ENCODE peak calls at places on chromosomes 2 and 18, in seven cellular contexts. One of them, this sample, is unnamed. For H3K27me3, the result is how much of the 10 kb centered on the place peaks cover.

GRCh38 chr2:234958746-234959395 is 7.1 kb downstream of the SH3BP4 start:
- DNase-seq in CD4-positive, alpha-beta T cell: no peak
- DNase-seq in ascending aorta: no peak
- DNase-seq in heart right ventricle: no peak
- DNase-seq in A673: no peak
- DNase-seq in IMR-90: no peak
- DNase-seq in stomach: no peak
- DNase-seq in this sample: peak

GRCh38 chr2:237091779-237092436 is 6.2 kb downstream of the COPS8 start:
- DNase-seq in stomach: no peak
- DNase-seq in heart right ventricle: no peak
- DNase-seq in ascending aorta: no peak
- DNase-seq in A673: no peak
- DNase-seq in CD4-positive, alpha-beta T cell: no peak
- DNase-seq in IMR-90: peak
- DNase-seq in this sample: no peak

GRCh38 chr2:41878726-41879366 is 169.0 kb upstream of the PKDCC start:
- DNase-seq in stomach: no peak
- DNase-seq in IMR-90: no peak
- DNase-seq in CD4-positive, alpha-beta T cell: no peak
- DNase-seq in heart right ventricle: no peak
- DNase-seq in A673: no peak
- DNase-seq in ascending aorta: no peak
- DNase-seq in this sample: no peak

GRCh38 chr2:60172801-60173200 is 380.7 kb downstream of the BCL11A start:
- DNase-seq in CD4-positive, alpha-beta T cell: no peak
- DNase-seq in A673: no peak
- DNase-seq in IMR-90: no peak
- DNase-seq in ascending aorta: no peak
- DNase-seq in stomach: no peak
- DNase-seq in heart right ventricle: no peak
- DNase-seq in this sample: no peak

GRCh38 chr2:103788875-103789715 is 1027.3 kb downstream of the TMEM182 start:
- DNase-seq in heart right ventricle: peak
- DNase-seq in stomach: no peak
- DNase-seq in A673: peak
- DNase-seq in ascending aorta: no peak
- DNase-seq in IMR-90: no peak
- DNase-seq in CD4-positive, alpha-beta T cell: no peak
- DNase-seq in this sample: peak

GRCh38 chr2:241545113-241545512 is 13.4 kb upstream of the BOK start:
- DNase-seq in IMR-90: peak
- DNase-seq in stomach: no peak
- DNase-seq in CD4-positive, alpha-beta T cell: no peak
- DNase-seq in A673: peak
- DNase-seq in heart right ventricle: no peak
- DNase-seq in ascending aorta: no peak
- DNase-seq in this sample: no peak

GRCh38 chr2:147045113-147045512 is 799.7 kb upstream of the ACVR2A start:
- DNase-seq in IMR-90: peak
- DNase-seq in ascending aorta: no peak
- DNase-seq in stomach: peak
- DNase-seq in heart right ventricle: peak
- DNase-seq in CD4-positive, alpha-beta T cell: peak
- DNase-seq in A673: peak
- DNase-seq in this sample: no peak

GRCh38 chr2:239979243-239980023 is 45.7 kb downstream of the NDUFA10 start:
- DNase-seq in ascending aorta: no peak
- DNase-seq in stomach: no peak
- DNase-seq in IMR-90: no peak
- DNase-seq in heart right ventricle: no peak
- DNase-seq in CD4-positive, alpha-beta T cell: no peak
- DNase-seq in A673: no peak
- DNase-seq in this sample: peak

GRCh38 chr2:135607561-135607960 is 76.3 kb downstream of the R3HDM1 start:
- DNase-seq in A673: no peak
- DNase-seq in heart right ventricle: no peak
- DNase-seq in CD4-positive, alpha-beta T cell: no peak
- DNase-seq in IMR-90: peak
- DNase-seq in ascending aorta: no peak
- DNase-seq in stomach: no peak
- DNase-seq in this sample: no peak

GRCh38 chr2:240186191-240186725 is 45.8 kb upstream of the OTOS start:
- DNase-seq in CD4-positive, alpha-beta T cell: no peak
- DNase-seq in heart right ventricle: no peak
- DNase-seq in stomach: no peak
- DNase-seq in A673: no peak
- DNase-seq in IMR-90: no peak
- DNase-seq in ascending aorta: no peak
- DNase-seq in this sample: no peak

GRCh38 chr18:26133652-26134051 is at the start of gene PSMA8:
- DNase-seq in IMR-90: no peak
- DNase-seq in heart right ventricle: peak
- DNase-seq in CD4-positive, alpha-beta T cell: peak
- DNase-seq in A673: peak
- DNase-seq in ascending aorta: no peak
- DNase-seq in stomach: no peak
- DNase-seq in this sample: no peak

GRCh38 chr2:237669628-237670351 is 42.4 kb downstream of the LRRFIP1 start:
- DNase-seq in ascending aorta: no peak
- DNase-seq in stomach: no peak
- DNase-seq in CD4-positive, alpha-beta T cell: no peak
- DNase-seq in IMR-90: peak
- DNase-seq in heart right ventricle: peak
- DNase-seq in A673: peak
- DNase-seq in this sample: no peak

GRCh38 chr2:81706856-81707255 is 1402.3 kb upstream of the LRRTM1 start:
- DNase-seq in ascending aorta: no peak
- DNase-seq in CD4-positive, alpha-beta T cell: no peak
- DNase-seq in heart right ventricle: no peak
- DNase-seq in A673: no peak
- DNase-seq in stomach: no peak
- DNase-seq in IMR-90: no peak
- DNase-seq in this sample: no peak

DNA sequence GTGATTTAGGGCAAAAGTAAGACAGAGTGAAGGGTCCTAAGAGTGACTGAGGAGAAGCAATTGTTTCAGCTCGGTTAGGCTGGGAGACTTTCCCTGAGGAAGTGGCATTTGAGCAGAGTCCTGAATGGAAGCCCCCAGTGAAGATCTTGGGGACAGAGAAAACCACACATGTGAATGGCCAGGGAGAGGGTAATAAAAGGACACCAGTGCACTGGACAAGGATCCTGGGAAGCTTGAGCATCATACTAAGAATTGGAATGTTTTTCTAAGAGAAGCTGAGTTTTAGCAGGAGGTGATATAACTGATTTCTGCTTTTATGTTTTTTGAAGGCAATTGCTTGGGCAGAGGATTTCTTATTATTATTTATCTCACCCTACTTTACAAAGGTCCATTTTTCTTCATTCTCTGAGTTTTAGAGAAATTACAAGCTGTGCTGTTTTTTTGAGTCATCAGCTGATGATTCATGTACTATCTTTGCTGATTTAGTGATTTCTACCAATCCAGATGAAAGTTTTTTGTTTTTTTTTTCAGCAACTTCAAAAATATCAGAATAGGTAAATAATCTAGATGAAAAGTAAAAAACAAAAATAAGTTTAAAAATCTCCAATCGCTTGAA is 43.5 kb downstream of the MFSD6 start:
- DNase-seq in A673: no peak
- DNase-seq in heart right ventricle: no peak
- DNase-seq in stomach: no peak
- DNase-seq in IMR-90: peak
- DNase-seq in ascending aorta: no peak
- DNase-seq in CD4-positive, alpha-beta T cell: no peak
- DNase-seq in this sample: no peak
- H3K27ac ChIP-seq in A673: no peak
- H3K27ac ChIP-seq in heart right ventricle: no peak
- H3K27ac ChIP-seq in stomach: no peak
- H3K27ac ChIP-seq in IMR-90: no peak
- H3K27ac ChIP-seq in ascending aorta: no peak
- H3K27ac ChIP-seq in CD4-positive, alpha-beta T cell: no peak
- H3K27ac ChIP-seq in this sample: peak

GRCh38 chr2:11532434-11533055 is 1.3 kb upstream of the GREB1 start:
- DNase-seq in CD4-positive, alpha-beta T cell: no peak
- DNase-seq in ascending aorta: no peak
- DNase-seq in A673: no peak
- DNase-seq in IMR-90: peak
- DNase-seq in heart right ventricle: no peak
- DNase-seq in stomach: no peak
- DNase-seq in this sample: no peak

GRCh38 chr2:11535899-11536344 is 2.1 kb downstream of the GREB1 start:
- DNase-seq in stomach: no peak
- DNase-seq in CD4-positive, alpha-beta T cell: no peak
- DNase-seq in heart right ventricle: no peak
- DNase-seq in IMR-90: no peak
- DNase-seq in A673: no peak
- DNase-seq in ascending aorta: no peak
- DNase-seq in this sample: no peak

GRCh38 chr2:11534078-11534745 is 367 bp downstream of the GREB1 start:
- DNase-seq in heart right ventricle: no peak
- DNase-seq in ascending aorta: no peak
- DNase-seq in IMR-90: no peak
- DNase-seq in CD4-positive, alpha-beta T cell: no peak
- DNase-seq in A673: no peak
- DNase-seq in stomach: no peak
- DNase-seq in this sample: no peak

GRCh38 chr2:11533278-11534077 is at the start of gene GREB1:
- DNase-seq in ascending aorta: no peak
- DNase-seq in stomach: no peak
- DNase-seq in A673: no peak
- DNase-seq in CD4-positive, alpha-beta T cell: no peak
- DNase-seq in heart right ventricle: no peak
- DNase-seq in IMR-90: no peak
- DNase-seq in this sample: no peak

DNA sequence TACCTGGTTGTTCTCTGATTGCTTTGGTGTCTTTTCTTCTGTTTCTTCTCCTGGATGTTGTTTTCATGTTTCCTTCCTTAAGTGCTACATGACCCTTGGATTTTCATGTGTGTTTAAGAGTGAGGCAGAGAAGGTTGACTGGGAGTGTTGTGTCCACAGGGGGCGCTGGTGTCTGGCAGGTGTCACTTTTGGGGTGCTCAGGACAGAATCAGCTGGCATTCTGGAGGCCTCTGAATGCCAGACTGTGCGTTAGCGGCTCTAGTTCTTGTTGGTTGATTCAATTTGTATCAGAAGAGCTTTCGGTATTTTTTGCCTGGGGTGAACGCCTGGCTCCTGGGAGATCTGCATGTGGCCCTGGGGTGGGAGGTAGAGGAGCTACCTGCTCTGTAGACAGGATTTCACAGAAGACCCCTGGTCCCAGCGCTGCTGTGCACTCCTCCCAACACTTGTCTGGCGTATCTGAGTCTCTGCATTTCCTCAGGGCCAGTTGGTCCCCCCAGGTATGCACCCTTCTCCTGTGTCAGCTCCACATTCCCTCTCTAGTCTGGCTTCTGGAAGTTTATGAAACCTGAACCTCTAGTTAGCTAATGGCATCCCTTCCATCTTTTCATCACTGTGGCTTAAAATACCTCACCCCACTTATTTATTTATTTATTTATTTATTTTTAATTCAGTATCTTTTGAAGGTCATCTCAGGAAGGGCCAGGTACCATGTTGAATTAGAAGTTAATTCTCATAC is 1.1 kb downstream of the GREB1 start:
- DNase-seq in A673: no peak
- DNase-seq in CD4-positive, alpha-beta T cell: no peak
- DNase-seq in ascending aorta: no peak
- DNase-seq in IMR-90: no peak
- DNase-seq in heart right ventricle: no peak
- DNase-seq in stomach: no peak
- DNase-seq in this sample: no peak
- TF ChIP-seq CTCF in A673: peak
- TF ChIP-seq CTCF in CD4-positive, alpha-beta T cell: no peak
- TF ChIP-seq CTCF in ascending aorta: no peak
- TF ChIP-seq CTCF in IMR-90: no peak
- TF ChIP-seq CTCF in heart right ventricle: no peak
- TF ChIP-seq CTCF in stomach: no peak
- TF ChIP-seq CTCF in this sample: no peak

GRCh38 chr18:44638811-44639210 is 41.9 kb upstream of the SETBP1 start:
- DNase-seq in ascending aorta: no peak
- DNase-seq in A673: no peak
- DNase-seq in stomach: no peak
- DNase-seq in CD4-positive, alpha-beta T cell: no peak
- DNase-seq in heart right ventricle: no peak
- DNase-seq in IMR-90: no peak
- DNase-seq in this sample: no peak

GRCh38 chr18:44635546-44635945 is 45.1 kb upstream of the SETBP1 start:
- DNase-seq in stomach: no peak
- DNase-seq in A673: no peak
- DNase-seq in heart right ventricle: no peak
- DNase-seq in CD4-positive, alpha-beta T cell: no peak
- DNase-seq in ascending aorta: no peak
- DNase-seq in IMR-90: no peak
- DNase-seq in this sample: no peak

GRCh38 chr18:44637210-44638051 is 43.3 kb upstream of the SETBP1 start:
- DNase-seq in ascending aorta: no peak
- DNase-seq in CD4-positive, alpha-beta T cell: no peak
- DNase-seq in heart right ventricle: no peak
- DNase-seq in stomach: no peak
- DNase-seq in A673: no peak
- DNase-seq in IMR-90: no peak
- DNase-seq in this sample: no peak

GRCh38 chr18:44638141-44638540 is 42.5 kb upstream of the SETBP1 start:
- DNase-seq in heart right ventricle: no peak
- DNase-seq in A673: no peak
- DNase-seq in ascending aorta: no peak
- DNase-seq in stomach: no peak
- DNase-seq in CD4-positive, alpha-beta T cell: no peak
- DNase-seq in IMR-90: no peak
- DNase-seq in this sample: no peak

GRCh38 chr18:44636241-44636640 is 44.4 kb upstream of the SETBP1 start:
- DNase-seq in A673: no peak
- DNase-seq in heart right ventricle: no peak
- DNase-seq in CD4-positive, alpha-beta T cell: no peak
- DNase-seq in stomach: no peak
- DNase-seq in IMR-90: no peak
- DNase-seq in ascending aorta: no peak
- DNase-seq in this sample: no peak
- H3K27me3 ChIP-seq in A673: under half
- H3K27me3 ChIP-seq in heart right ventricle: under half
- H3K27me3 ChIP-seq in CD4-positive, alpha-beta T cell: under half
- H3K27me3 ChIP-seq in stomach: under half
- H3K27me3 ChIP-seq in IMR-90: under half
- H3K27me3 ChIP-seq in ascending aorta: under half
- H3K27me3 ChIP-seq in this sample: under half

DNA sequence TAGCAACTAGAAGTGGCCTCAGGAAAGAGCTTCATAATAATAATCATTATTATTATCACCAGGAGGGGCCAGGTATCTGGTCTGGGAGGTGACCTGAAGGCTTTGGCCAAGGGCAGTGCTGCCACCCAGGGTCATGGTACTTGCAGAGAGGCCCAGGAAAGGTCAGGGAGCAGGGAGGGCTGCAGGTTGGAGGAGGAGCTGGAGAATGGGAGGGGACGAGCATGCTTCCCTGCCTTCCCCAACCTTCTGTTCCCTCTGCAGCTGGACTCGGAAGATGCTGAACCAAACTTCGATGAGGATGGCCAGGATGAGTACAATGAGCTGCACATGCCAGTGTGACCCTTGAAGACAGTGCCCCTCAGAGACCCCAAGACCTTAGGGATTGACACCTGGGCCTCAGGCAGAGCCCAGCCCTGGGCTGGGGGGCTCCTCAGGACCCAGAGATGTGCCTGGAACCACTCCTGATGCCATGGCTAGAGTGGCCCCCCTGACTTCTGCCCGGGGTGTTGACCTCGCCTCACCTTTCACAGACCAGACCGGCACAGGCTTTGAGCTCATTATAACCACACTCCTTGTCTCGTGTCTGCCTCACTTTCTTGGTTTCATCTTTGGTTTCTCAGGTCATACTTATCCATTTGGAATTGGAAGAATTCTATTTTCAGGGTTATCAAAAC is 14.1 kb downstream of the SLC4A3 start:
- DNase-seq in IMR-90: no peak
- DNase-seq in heart right ventricle: peak
- DNase-seq in CD4-positive, alpha-beta T cell: no peak
- DNase-seq in ascending aorta: no peak
- DNase-seq in A673: no peak
- DNase-seq in stomach: no peak
- DNase-seq in this sample: no peak
- H3K27ac ChIP-seq in IMR-90: no peak
- H3K27ac ChIP-seq in heart right ventricle: peak
- H3K27ac ChIP-seq in CD4-positive, alpha-beta T cell: no peak
- H3K27ac ChIP-seq in ascending aorta: no peak
- H3K27ac ChIP-seq in A673: no peak
- H3K27ac ChIP-seq in stomach: no peak
- H3K27ac ChIP-seq in this sample: no peak

This sample was measured in dorsolateral prefrontal cortex.